ENCODE peak calls at places on chromosomes 3 and 15, in ten cellular contexts. One of them, this sample, is unnamed.

GRCh38 chr15:81296218-81296617 is 27.7 kb downstream of the STARD5 start:
- DNase-seq in stomach: no peak
- DNase-seq in cardiac muscle cell: no peak
- DNase-seq in thoracic aorta: no peak
- DNase-seq in CD4-positive, CD25-positive, alpha-beta regulatory T cell: no peak
- DNase-seq in AG04450: no peak
- DNase-seq in neuronal stem cell: no peak
- DNase-seq in adrenal gland: no peak
- DNase-seq in HCT116: no peak
- DNase-seq in OCI-LY7: peak
- DNase-seq in this sample: no peak

GRCh38 chr3:43759297-43759782 is 68.6 kb downstream of the ABHD5 start:
- DNase-seq in stomach: no peak
- DNase-seq in cardiac muscle cell: peak
- DNase-seq in thoracic aorta: no peak
- DNase-seq in CD4-positive, CD25-positive, alpha-beta regulatory T cell: peak
- DNase-seq in AG04450: no peak
- DNase-seq in neuronal stem cell: no peak
- DNase-seq in adrenal gland: peak
- DNase-seq in HCT116: no peak
- DNase-seq in OCI-LY7: peak
- DNase-seq in this sample: no peak

GRCh38 chr15:29698030-29698701 is 124.1 kb downstream of the TJP1 start:
- DNase-seq in stomach: no peak
- DNase-seq in cardiac muscle cell: peak
- DNase-seq in thoracic aorta: no peak
- DNase-seq in CD4-positive, CD25-positive, alpha-beta regulatory T cell: no peak
- DNase-seq in AG04450: peak
- DNase-seq in neuronal stem cell: no peak
- DNase-seq in adrenal gland: no peak
- DNase-seq in HCT116: peak
- DNase-seq in OCI-LY7: no peak
- DNase-seq in this sample: peak

GRCh38 chr15:58877999-58878825 is 55.3 kb downstream of the SLTM start:
- DNase-seq in stomach: no peak
- DNase-seq in cardiac muscle cell: no peak
- DNase-seq in thoracic aorta: no peak
- DNase-seq in CD4-positive, CD25-positive, alpha-beta regulatory T cell: no peak
- DNase-seq in AG04450: no peak
- DNase-seq in neuronal stem cell: no peak
- DNase-seq in adrenal gland: no peak
- DNase-seq in HCT116: no peak
- DNase-seq in OCI-LY7: no peak
- DNase-seq in this sample: no peak

GRCh38 chr3:44439499-44440295 is 37.8 kb downstream of the ZNF445 start:
- DNase-seq in stomach: peak
- DNase-seq in cardiac muscle cell: peak
- DNase-seq in thoracic aorta: peak
- DNase-seq in CD4-positive, CD25-positive, alpha-beta regulatory T cell: peak
- DNase-seq in AG04450: no peak
- DNase-seq in neuronal stem cell: no peak
- DNase-seq in adrenal gland: peak
- DNase-seq in HCT116: no peak
- DNase-seq in OCI-LY7: peak
- DNase-seq in this sample: no peak

GRCh38 chr3:115554496-115554826 is 68.8 kb upstream of the GAP43 start:
- DNase-seq in stomach: no peak
- DNase-seq in cardiac muscle cell: no peak
- DNase-seq in thoracic aorta: no peak
- DNase-seq in CD4-positive, CD25-positive, alpha-beta regulatory T cell: no peak
- DNase-seq in AG04450: no peak
- DNase-seq in neuronal stem cell: no peak
- DNase-seq in adrenal gland: no peak
- DNase-seq in HCT116: no peak
- DNase-seq in OCI-LY7: no peak
- DNase-seq in this sample: no peak

GRCh38 chr3:190671658-190672057 is 157.8 kb downstream of the IL1RAP start:
- DNase-seq in stomach: no peak
- DNase-seq in cardiac muscle cell: peak
- DNase-seq in thoracic aorta: no peak
- DNase-seq in CD4-positive, CD25-positive, alpha-beta regulatory T cell: no peak
- DNase-seq in AG04450: no peak
- DNase-seq in neuronal stem cell: no peak
- DNase-seq in adrenal gland: no peak
- DNase-seq in HCT116: no peak
- DNase-seq in OCI-LY7: no peak
- DNase-seq in this sample: no peak

GRCh38 chr15:83115831-83116565 is 8.6 kb downstream of the TM6SF1 start:
- DNase-seq in stomach: no peak
- DNase-seq in cardiac muscle cell: no peak
- DNase-seq in thoracic aorta: no peak
- DNase-seq in CD4-positive, CD25-positive, alpha-beta regulatory T cell: no peak
- DNase-seq in AG04450: no peak
- DNase-seq in neuronal stem cell: no peak
- DNase-seq in adrenal gland: no peak
- DNase-seq in HCT116: no peak
- DNase-seq in OCI-LY7: no peak
- DNase-seq in this sample: no peak

GRCh38 chr15:56261854-56262509 is 18.3 kb upstream of the RFX7 start:
- DNase-seq in stomach: peak
- DNase-seq in cardiac muscle cell: no peak
- DNase-seq in thoracic aorta: no peak
- DNase-seq in CD4-positive, CD25-positive, alpha-beta regulatory T cell: no peak
- DNase-seq in AG04450: no peak
- DNase-seq in neuronal stem cell: no peak
- DNase-seq in adrenal gland: no peak
- DNase-seq in HCT116: no peak
- DNase-seq in OCI-LY7: no peak
- DNase-seq in this sample: no peak

DNA sequence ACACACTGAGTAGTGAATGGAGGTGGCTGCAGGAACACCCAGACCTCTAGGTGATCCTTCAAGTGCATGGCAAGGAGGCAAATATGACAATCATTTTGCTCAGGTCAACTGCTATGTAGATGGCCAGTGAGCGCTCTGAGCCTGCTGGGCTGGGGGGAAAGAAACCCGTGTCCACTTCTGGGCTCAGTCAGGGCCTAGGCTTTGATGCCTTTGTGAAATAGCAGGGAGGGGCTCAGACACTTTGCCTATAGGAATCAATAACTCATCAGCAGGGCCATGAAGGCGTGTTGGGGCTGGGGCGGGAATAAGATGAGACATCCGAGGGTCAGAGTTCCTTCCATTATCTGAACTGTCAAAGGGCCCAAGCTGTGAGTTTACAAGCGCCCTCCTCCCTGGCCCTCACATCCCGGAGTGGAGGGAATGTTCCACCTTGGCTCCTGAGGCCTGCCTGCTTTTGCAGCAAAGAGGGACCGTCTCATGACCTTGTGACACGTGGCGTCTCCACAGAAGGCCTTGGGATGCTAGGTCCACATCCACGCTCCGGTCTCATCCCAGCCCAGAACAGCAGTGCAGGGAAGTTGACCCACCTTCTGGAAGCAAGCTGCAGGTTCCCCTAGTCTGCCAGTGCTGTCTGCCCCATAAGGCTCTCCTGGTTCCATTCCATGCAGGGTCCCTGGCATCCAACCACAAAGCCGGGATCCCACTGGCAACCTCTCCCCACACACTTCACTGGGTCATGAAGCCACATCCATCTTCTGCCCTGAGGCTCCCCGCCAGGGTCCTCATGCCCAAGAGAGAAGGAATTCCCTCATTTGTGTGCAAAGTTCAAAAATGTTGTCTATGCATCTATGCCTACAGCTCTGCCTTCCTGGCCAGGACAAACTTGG is 78.4 kb downstream of the CHSY1 start:
- DNase-seq in stomach: no peak
- DNase-seq in cardiac muscle cell: no peak
- DNase-seq in thoracic aorta: no peak
- DNase-seq in CD4-positive, CD25-positive, alpha-beta regulatory T cell: no peak
- DNase-seq in AG04450: no peak
- DNase-seq in neuronal stem cell: no peak
- DNase-seq in adrenal gland: no peak
- DNase-seq in HCT116: no peak
- DNase-seq in OCI-LY7: no peak
- DNase-seq in this sample: no peak
- H3K27ac ChIP-seq in stomach: no peak
- H3K27ac ChIP-seq in cardiac muscle cell: peak
- H3K27ac ChIP-seq in thoracic aorta: peak
- H3K27ac ChIP-seq in CD4-positive, CD25-positive, alpha-beta regulatory T cell: no peak
- H3K27ac ChIP-seq in AG04450: no peak
- H3K27ac ChIP-seq in neuronal stem cell: no peak
- H3K27ac ChIP-seq in adrenal gland: no peak
- H3K27ac ChIP-seq in HCT116: no peak
- H3K27ac ChIP-seq in OCI-LY7: no peak
- H3K27ac ChIP-seq in this sample: peak

DNA sequence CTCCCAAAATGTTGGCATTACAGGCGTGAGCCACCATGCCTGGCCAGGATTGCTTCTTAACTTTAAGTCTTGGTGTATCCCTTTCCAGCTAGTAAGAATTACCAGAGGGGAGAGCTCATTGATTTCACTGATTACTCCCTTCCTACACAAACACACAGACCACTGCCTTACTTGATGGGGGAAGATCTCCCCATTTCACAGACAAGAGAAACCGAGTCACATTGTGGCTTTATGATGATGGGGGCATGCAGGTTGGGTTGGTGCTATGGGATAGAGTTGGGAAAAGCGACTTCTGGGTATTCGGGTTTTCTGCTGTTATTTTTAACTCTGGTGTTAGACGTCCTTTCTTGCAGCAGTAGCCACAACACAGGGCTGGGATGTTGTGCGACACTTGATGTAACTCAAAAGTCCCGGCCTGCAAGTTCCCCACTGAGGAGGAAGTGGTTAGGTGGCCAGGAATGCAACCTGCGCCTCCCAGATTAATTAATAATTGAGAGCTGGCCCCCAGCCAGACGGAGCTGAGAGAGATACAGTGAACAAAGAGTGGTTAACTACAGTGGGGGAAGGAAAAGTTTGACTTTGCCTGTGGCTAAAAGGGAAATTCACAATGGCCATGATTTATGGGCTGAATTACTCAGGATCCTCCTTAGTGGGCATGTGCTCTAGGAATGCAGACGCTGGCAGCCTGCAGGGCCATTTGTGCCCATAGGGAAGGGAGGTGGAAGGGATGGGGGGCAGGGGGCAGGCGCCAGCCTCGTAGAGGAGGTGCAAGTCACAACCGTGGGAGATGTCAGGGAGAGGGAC is 63.6 kb downstream of the SMAD6 start:
- DNase-seq in stomach: peak
- DNase-seq in cardiac muscle cell: peak
- DNase-seq in thoracic aorta: no peak
- DNase-seq in CD4-positive, CD25-positive, alpha-beta regulatory T cell: no peak
- DNase-seq in AG04450: no peak
- DNase-seq in neuronal stem cell: no peak
- DNase-seq in adrenal gland: no peak
- DNase-seq in HCT116: peak
- DNase-seq in OCI-LY7: no peak
- DNase-seq in this sample: peak
- H3K27ac ChIP-seq in stomach: peak
- H3K27ac ChIP-seq in cardiac muscle cell: peak
- H3K27ac ChIP-seq in thoracic aorta: peak
- H3K27ac ChIP-seq in CD4-positive, CD25-positive, alpha-beta regulatory T cell: no peak
- H3K27ac ChIP-seq in AG04450: no peak
- H3K27ac ChIP-seq in neuronal stem cell: no peak
- H3K27ac ChIP-seq in adrenal gland: no peak
- H3K27ac ChIP-seq in HCT116: peak
- H3K27ac ChIP-seq in OCI-LY7: no peak
- H3K27ac ChIP-seq in this sample: no peak

GRCh38 chr15:40545457-40545856 is 19.4 kb downstream of the CCDC32 start:
- DNase-seq in stomach: no peak
- DNase-seq in cardiac muscle cell: no peak
- DNase-seq in thoracic aorta: no peak
- DNase-seq in CD4-positive, CD25-positive, alpha-beta regulatory T cell: no peak
- DNase-seq in AG04450: no peak
- DNase-seq in neuronal stem cell: no peak
- DNase-seq in adrenal gland: no peak
- DNase-seq in HCT116: no peak
- DNase-seq in OCI-LY7: no peak
- DNase-seq in this sample: no peak

GRCh38 chr15:40555876-40556275 is 9.0 kb downstream of the CCDC32 start:
- DNase-seq in stomach: no peak
- DNase-seq in cardiac muscle cell: no peak
- DNase-seq in thoracic aorta: no peak
- DNase-seq in CD4-positive, CD25-positive, alpha-beta regulatory T cell: no peak
- DNase-seq in AG04450: no peak
- DNase-seq in neuronal stem cell: no peak
- DNase-seq in adrenal gland: no peak
- DNase-seq in HCT116: no peak
- DNase-seq in OCI-LY7: no peak
- DNase-seq in this sample: no peak

GRCh38 chr15:40554164-40554530 is 10.7 kb downstream of the CCDC32 start:
- DNase-seq in stomach: no peak
- DNase-seq in cardiac muscle cell: no peak
- DNase-seq in thoracic aorta: no peak
- DNase-seq in CD4-positive, CD25-positive, alpha-beta regulatory T cell: no peak
- DNase-seq in AG04450: no peak
- DNase-seq in neuronal stem cell: no peak
- DNase-seq in adrenal gland: no peak
- DNase-seq in HCT116: no peak
- DNase-seq in OCI-LY7: no peak
- DNase-seq in this sample: no peak

GRCh38 chr15:40549894-40550293 is 14.9 kb downstream of the CCDC32 start:
- DNase-seq in stomach: peak
- DNase-seq in cardiac muscle cell: no peak
- DNase-seq in thoracic aorta: no peak
- DNase-seq in CD4-positive, CD25-positive, alpha-beta regulatory T cell: no peak
- DNase-seq in AG04450: no peak
- DNase-seq in neuronal stem cell: no peak
- DNase-seq in adrenal gland: no peak
- DNase-seq in HCT116: no peak
- DNase-seq in OCI-LY7: no peak
- DNase-seq in this sample: no peak

GRCh38 chr15:40550381-40551037 is 14.3 kb downstream of the CCDC32 start:
- DNase-seq in stomach: no peak
- DNase-seq in cardiac muscle cell: no peak
- DNase-seq in thoracic aorta: no peak
- DNase-seq in CD4-positive, CD25-positive, alpha-beta regulatory T cell: no peak
- DNase-seq in AG04450: no peak
- DNase-seq in neuronal stem cell: no peak
- DNase-seq in adrenal gland: no peak
- DNase-seq in HCT116: no peak
- DNase-seq in OCI-LY7: peak
- DNase-seq in this sample: no peak
- H3K27ac ChIP-seq in stomach: peak
- H3K27ac ChIP-seq in cardiac muscle cell: peak
- H3K27ac ChIP-seq in thoracic aorta: no peak
- H3K27ac ChIP-seq in CD4-positive, CD25-positive, alpha-beta regulatory T cell: no peak
- H3K27ac ChIP-seq in AG04450: no peak
- H3K27ac ChIP-seq in neuronal stem cell: no peak
- H3K27ac ChIP-seq in adrenal gland: no peak
- H3K27ac ChIP-seq in HCT116: no peak
- H3K27ac ChIP-seq in OCI-LY7: peak
- H3K27ac ChIP-seq in this sample: no peak

DNA sequence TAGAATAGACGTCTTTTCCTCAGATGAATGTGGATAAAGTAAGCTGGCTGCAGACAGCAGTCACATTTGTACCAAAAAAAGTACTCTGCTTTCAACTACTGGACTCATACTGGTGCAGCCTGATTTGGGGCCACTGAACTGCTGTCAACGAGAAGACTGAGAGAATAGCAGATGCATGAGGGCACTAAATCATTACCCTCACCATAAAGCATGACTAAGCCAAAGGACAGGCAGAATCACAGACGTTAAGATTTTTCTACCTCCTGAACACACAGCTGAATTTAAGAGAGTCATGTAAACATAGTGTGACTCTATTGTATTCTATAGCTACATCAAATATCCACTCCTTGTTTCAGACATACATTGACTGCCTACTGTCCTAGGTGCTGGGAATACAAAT is 67.8 kb upstream of the CDAN1 start:
- DNase-seq in stomach: no peak
- DNase-seq in cardiac muscle cell: no peak
- DNase-seq in thoracic aorta: no peak
- DNase-seq in CD4-positive, CD25-positive, alpha-beta regulatory T cell: no peak
- DNase-seq in AG04450: no peak
- DNase-seq in neuronal stem cell: no peak
- DNase-seq in adrenal gland: no peak
- DNase-seq in HCT116: no peak
- DNase-seq in OCI-LY7: no peak
- DNase-seq in this sample: no peak
- H3K27ac ChIP-seq in stomach: no peak
- H3K27ac ChIP-seq in cardiac muscle cell: no peak
- H3K27ac ChIP-seq in thoracic aorta: no peak
- H3K27ac ChIP-seq in CD4-positive, CD25-positive, alpha-beta regulatory T cell: no peak
- H3K27ac ChIP-seq in AG04450: no peak
- H3K27ac ChIP-seq in neuronal stem cell: no peak
- H3K27ac ChIP-seq in adrenal gland: no peak
- H3K27ac ChIP-seq in HCT116: no peak
- H3K27ac ChIP-seq in OCI-LY7: no peak
- H3K27ac ChIP-seq in this sample: no peak